ENCODE peak calls at places on chromosome 17, in eight cellular contexts. H is cardiac fibroblast; U is H1; B is fibroblast of lung; E is NCI-H1694 treated with DMSO at 0.1 percent for 48 hours; Q is memory B cell; O is RWPE1; M is activated T-helper 1 cell treated with anti-CD3 and anti-CD28 coated beads, Interleukin-2, amount 50 U/mL, for 16 hours. K is an unnamed sample.

GRCh38 chr17:48198950-48199541 is 91.5 kb downstream of the SNX11 start:
- DNase-seq in H (no peak), E (no peak), O (no peak), U (no peak), Q (no peak), M (no peak), B (no peak), K (no peak)

GRCh38 chr17:351875-352420 is 659 bp downstream of the RPH3AL start:
- DNase-seq in M (no peak), B (no peak), E (no peak), H (no peak), O (no peak), U (no peak), Q (no peak), K (no peak)

GRCh38 chr17:79797492-79798295 is 817 bp upstream of the CBX8 start:
- DNase-seq in O (no peak), M (no peak), B (no peak), H (no peak), U (no peak), Q (no peak), E (no peak), K (no peak)

GRCh38 chr17:75909812-75910274 is 5.2 kb upstream of the MRPL38 start:
- DNase-seq in Q (no peak), B (no peak), E (peak; percentile 17), U (no peak), M (no peak), H (peak; percentile 28), O (peak; percentile 22), K (no peak)

GRCh38 chr17:7107012-7107754 is 7.4 kb downstream of the ASGR2 start:
- DNase-seq in H (no peak), E (no peak), M (no peak), Q (no peak), O (no peak), B (no peak), U (no peak), K (no peak)

GRCh38 chr17:79776378-79777165 is 1.4 kb upstream of the CBX2 start:
- DNase-seq in B (no peak), U (no peak), E (no peak), H (no peak), M (no peak), Q (no peak), O (no peak), K (no peak)

GRCh38 chr17:5762191-5762590 is 177.9 kb upstream of the NLRP1 start:
- DNase-seq in Q (no peak), B (no peak), O (no peak), E (no peak), H (no peak), M (no peak), U (no peak), K (no peak)

GRCh38 chr17:19728114-19728495 is 11.7 kb upstream of the SLC47A2 start:
- DNase-seq in B (peak; percentile 50), E (peak; percentile 12), U (no peak), O (peak; percentile 58), Q (no peak), H (peak; percentile 96), M (no peak), K (peak; percentile 87)

GRCh38 chr17:70869402-70870085 is 700.2 kb downstream of the KCNJ2 start:
- DNase-seq in B (no peak), E (no peak), M (no peak), H (no peak), U (no peak), Q (no peak), O (no peak), K (no peak)

GRCh38 chr17:3929181-3929580 is 12.9 kb upstream of the P2RX1 start:
- DNase-seq in U (no peak), H (no peak), Q (no peak), O (no peak), B (no peak), M (no peak), E (no peak), K (no peak)

GRCh38 chr17:50163846-50164696 is 1.7 kb upstream of the SGCA start:
- DNase-seq in B (no peak), Q (no peak), M (no peak), H (no peak), U (no peak), E (no peak), O (no peak), K (no peak)

GRCh38 chr17:48307814-48308411 is 122.1 kb downstream of the SKAP1 start:
- DNase-seq in O (peak; percentile 49), Q (peak; percentile 42), E (peak; percentile 54), B (peak; percentile 62), M (peak; percentile 15), H (peak; percentile 70), U (peak; percentile 15), K (peak; percentile 76)

GRCh38 chr17:49898547-49899490 is 51.0 kb upstream of the TAC4 start:
- DNase-seq in U (peak; percentile 70), O (no peak), H (no peak), M (no peak), E (no peak), Q (no peak), B (no peak), K (no peak)

GRCh38 chr17:77233635-77234334 is 93.0 kb downstream of the SEC14L1 start:
- DNase-seq in B (peak; percentile 89), M (no peak), H (peak; percentile 80), O (peak; percentile 64), U (no peak), E (no peak), Q (no peak), K (peak; percentile 74)

GRCh38 chr17:58527949-58528348 is 13.5 kb upstream of the MTMR4 start:
- DNase-seq in M (no peak), U (no peak), O (no peak), B (peak; percentile 82), E (no peak), H (peak; percentile 72), Q (no peak), K (peak; percentile 67)

GRCh38 chr17:73211745-73212144 is 18.9 kb downstream of the COG1 start:
- DNase-seq in M (no peak), B (no peak), Q (no peak), U (no peak), O (no peak), E (no peak), H (no peak), K (no peak)

GRCh38 chr17:39757931-39758873 is 20.5 kb downstream of the GRB7 start:
- DNase-seq in U (no peak), H (no peak), Q (no peak), O (no peak), M (no peak), E (no peak), B (peak; percentile 88), K (no peak)

GRCh38 chr17:7015587-7016020 is 3.2 kb downstream of the RNASEK start:
- DNase-seq in E (no peak), M (no peak), Q (no peak), B (no peak), O (no peak), U (no peak), H (no peak), K (no peak)

GRCh38 chr17:80034977-80035686 is 540 bp downstream of the TBC1D16 start:
- DNase-seq in M (peak; percentile 17), O (peak; percentile 41), E (no peak), B (peak; percentile 43), U (no peak), H (peak; percentile 38), Q (peak; percentile 73), K (peak; percentile 46)

GRCh38 chr17:45970659-45971058 is 28.4 kb upstream of the STH start:
- DNase-seq in U (no peak), M (no peak), E (no peak), H (no peak), Q (no peak), B (no peak), O (no peak), K (no peak)

GRCh38 chr17:27991594-27991993 is 50.9 kb upstream of the NLK start:
- DNase-seq in E (no peak), H (no peak), B (no peak), Q (no peak), U (no peak), M (no peak), O (no peak), K (no peak)